ENCODE peak calls at places on chromosomes 16 and 17, in four cellular contexts. O, F, H and K are unnamed samples.
A peak's percentile ranks its signal among the peaks of the same experiment; 100 is the strongest.

GRCh38 chr17:40499551-40500189 is 1.8 kb downstream of the TNS4 start:
- DNase-seq in H (no peak), O (peak; percentile 52), F (peak; percentile 84), K (peak; percentile 55)

GRCh38 chr17:79922161-79922569 is 82.9 kb upstream of the CBX4 start:
- DNase-seq in O (peak; percentile 48), F (no peak), H (no peak), K (no peak)

GRCh38 chr16:69386596-69386995 is 789 bp upstream of the TERF2 start:
- DNase-seq in H (no peak), O (no peak), F (no peak), K (peak; percentile 15)

GRCh38 chr17:69857412-69857835 is 217.6 kb upstream of the KCNJ16 start:
- DNase-seq in H (no peak), F (no peak), O (peak; percentile 10), K (peak; percentile 46)

GRCh38 chr16:9837481-9837880 is 344.7 kb downstream of the GRIN2A start:
- DNase-seq in H (no peak), F (no peak), O (no peak), K (no peak)

GRCh38 chr17:19720210-19720475 is 3.8 kb upstream of the SLC47A2 start:
- DNase-seq in F (no peak), H (no peak), O (no peak), K (no peak)

GRCh38 chr17:82332669-82333278 is 792 bp downstream of the SECTM1 start:
- DNase-seq in O (no peak), H (no peak), F (no peak), K (peak; percentile 64)

GRCh38 chr16:17194190-17194780 is 276.5 kb downstream of the XYLT1 start:
- DNase-seq in O (peak; percentile 57), F (no peak), H (no peak), K (peak; percentile 75)

GRCh38 chr16:57277586-57277985 is 6.9 kb downstream of the PLLP start:
- DNase-seq in H (no peak), F (no peak), O (no peak), K (no peak)

GRCh38 chr17:5595831-5596230 is 11.5 kb upstream of the NLRP1 start:
- DNase-seq in F (no peak), O (no peak), H (no peak), K (no peak)

GRCh38 chr17:42405963-42406495 is 17.0 kb downstream of the CAVIN1 start:
- DNase-seq in O (peak; percentile 83), H (no peak), F (peak; percentile 63), K (peak; percentile 84)

GRCh38 chr17:63479495-63480184 is 2.8 kb downstream of the ACE start:
- DNase-seq in F (no peak), H (no peak), O (no peak), K (no peak)

GRCh38 chr16:86343111-86343642 is 167.2 kb upstream of the FOXF1 start:
- DNase-seq in H (no peak), O (no peak), F (no peak), K (no peak)

GRCh38 chr17:36731091-36731490 is 129.7 kb downstream of the MRM1 start:
- DNase-seq in H (no peak), F (no peak), O (no peak), K (no peak)

GRCh38 chr17:46943511-46944393 is 20.8 kb downstream of the GOSR2 start:
- DNase-seq in O (no peak), H (no peak), F (peak; percentile 92), K (peak; percentile 37)

GRCh38 chr16:2839650-2840450 is 9.7 kb downstream of the ZG16B start:
- DNase-seq in F (no peak), O (no peak), H (no peak), K (no peak)

GRCh38 chr17:4503283-4504005 is 4.8 kb downstream of the SPNS2 start:
- DNase-seq in H (no peak), F (no peak), O (no peak), K (no peak)

GRCh38 chr16:63883091-63883490 is 1238.8 kb downstream of the CDH11 start:
- DNase-seq in O (no peak), H (no peak), F (no peak), K (no peak)

GRCh38 chr16:22375117-22375962 is 921 bp upstream of the CDR2 start:
- DNase-seq in H (no peak), O (no peak), F (peak; percentile 42), K (no peak)

GRCh38 chr17:61403846-61404701 is 4.4 kb downstream of the TBX2 start:
- DNase-seq in H (no peak), F (no peak), O (no peak), K (no peak)

GRCh38 chr16:383326-384020 is 1.7 kb upstream of the PGAP6 start:
- DNase-seq in H (peak; percentile 50), F (no peak), O (no peak), K (no peak)

GRCh38 chr17:76502326-76503211 is 1.3 kb upstream of the RHBDF2 start:
- DNase-seq in H (no peak), O (no peak), F (no peak), K (no peak)

GRCh38 chr17:38451840-38452529 is 23.7 kb downstream of the ARHGAP23 start:
- DNase-seq in H (no peak), O (no peak), F (no peak), K (peak; percentile 28)

GRCh38 chr17:41486809-41487530 is 2.7 kb downstream of the KRT36 start:
- DNase-seq in O (peak; percentile 54), F (peak; percentile 42), H (no peak), K (peak; percentile 86)

GRCh38 chr17:58710948-58711552 is 18.6 kb downstream of the RAD51C start:
- DNase-seq in F (peak; percentile 56), H (no peak), O (peak; percentile 22), K (peak; percentile 21)

GRCh38 chr16:84461029-84461415 is 43.4 kb downstream of the MEAK7 start:
- DNase-seq in F (no peak), O (no peak), H (no peak), K (no peak)

GRCh38 chr17:2232244-2232638 is 71.3 kb downstream of the SMG6 start:
- DNase-seq in O (no peak), H (no peak), F (no peak), K (no peak)

GRCh38 chr16:24858219-24859041 is 12.7 kb downstream of the SLC5A11 start:
- DNase-seq in H (no peak), F (peak; percentile 72), O (peak; percentile 77), K (peak; percentile 74)

GRCh38 chr17:60165976-60166375 is 16.2 kb downstream of the CA4 start:
- DNase-seq in F (no peak), O (peak; percentile 4), H (no peak), K (no peak)

GRCh38 chr16:53952215-53953208 is 248.6 kb downstream of the FTO start:
- DNase-seq in H (no peak), F (no peak), O (no peak), K (no peak)

GRCh38 chr17:62101090-62101489 is 36.0 kb upstream of the MED13 start:
- DNase-seq in O (no peak), H (no peak), F (no peak), K (no peak)

GRCh38 chr17:69246726-69247375 is 18.2 kb upstream of the ABCA10 start:
- DNase-seq in F (peak; percentile 62), O (peak; percentile 14), H (peak; percentile 25), K (peak; percentile 33)

GRCh38 chr17:38341035-38341721 is 2.6 kb downstream of the GPR179 start:
- DNase-seq in H (no peak), O (peak; percentile 28), F (peak; percentile 47), K (no peak)

GRCh38 chr16:75457485-75458021 is 6.9 kb downstream of the TMEM170A start:
- DNase-seq in O (no peak), F (no peak), H (no peak), K (no peak)

GRCh38 chr17:79162012-79162577 is 87.5 kb downstream of the ENGASE start:
- DNase-seq in H (no peak), O (no peak), F (no peak), K (no peak)

GRCh38 chr16:89153848-89154271 is 17.7 kb upstream of the CDH15 start:
- DNase-seq in O (no peak), H (no peak), F (no peak), K (no peak)

GRCh38 chr17:142876-143784 is 5.8 kb downstream of the SCGB1C2 start:
- DNase-seq in F (no peak), O (no peak), H (no peak), K (no peak)

DNA sequence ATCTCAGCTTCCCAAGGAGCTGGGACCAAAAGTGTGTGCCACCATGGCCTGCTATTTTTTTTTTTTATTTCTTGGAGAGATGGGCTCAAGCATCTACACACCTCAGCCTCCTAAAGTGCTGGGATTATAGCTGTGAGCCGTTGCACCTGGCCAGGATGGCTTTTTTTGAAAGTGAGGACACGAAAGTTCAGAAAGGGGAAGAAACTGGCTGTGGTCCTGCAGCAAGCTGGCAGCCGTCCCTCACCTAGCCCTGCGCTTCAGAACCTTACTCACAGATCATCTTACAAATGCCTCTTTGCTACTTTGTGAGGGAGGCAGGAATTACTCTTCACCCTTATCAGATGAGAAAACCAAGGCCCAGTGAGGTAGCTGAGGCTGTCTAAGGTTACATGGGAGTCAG is 4.5 kb upstream of the PPY start:
- DNase-seq in O (no peak), F (no peak), H (no peak), K (no peak)
- TF ChIP-seq FOXK2 in O (no peak), F (no peak), H (no peak), K (no peak)

GRCh38 chr17:77901476-77901875 is 57.0 kb upstream of the TNRC6C start:
- DNase-seq in H (no peak), F (no peak), O (no peak), K (no peak)
- TF ChIP-seq FOXK2 in H (no peak), F (no peak), O (no peak), K (no peak)

DNA sequence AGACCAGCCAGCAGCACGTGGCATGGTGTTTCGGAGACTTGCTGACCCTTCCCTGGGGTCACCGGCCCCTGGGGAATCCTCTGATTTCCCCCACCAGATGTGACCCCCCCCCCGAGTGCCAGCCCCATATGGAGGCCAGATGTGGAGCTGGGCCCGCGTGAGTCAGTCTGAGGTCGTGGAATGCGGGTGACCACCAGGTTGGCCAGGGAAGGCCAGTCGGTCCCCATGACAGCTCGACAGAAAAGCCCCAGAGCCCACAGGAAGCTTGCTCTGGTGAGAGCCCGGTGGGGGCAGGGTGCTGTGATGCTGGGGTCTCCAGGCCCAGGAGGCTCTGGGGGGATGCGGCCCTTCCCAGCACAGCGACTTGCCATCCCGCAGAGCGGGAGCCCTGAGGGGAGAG is 209.0 kb downstream of the NTN1 start:
- DNase-seq in O (no peak), F (no peak), H (no peak), K (no peak)
- TF ChIP-seq FOXK2 in O (no peak), F (no peak), H (no peak), K (no peak)

GRCh38 chr17:21042434-21043295 is at the start of gene USP22:
- DNase-seq in H (no peak), F (no peak), O (peak; percentile 88), K (no peak)
- TF ChIP-seq FOXK2 in H (no peak), F (no peak), O (no peak), K (no peak)

GRCh38 chr16:71421911-71422310 is 19.9 kb downstream of the TLE7 start:
- DNase-seq in O (peak; percentile 59), F (peak; percentile 58), H (no peak), K (peak; percentile 73)
- TF ChIP-seq FOXK2 in O (no peak), F (no peak), H (no peak), K (no peak)